ENCODE peak calls at places on chromosome X, in eight cellular contexts. I is endothelial cell; R is AG20443; Y is transverse colon; D is T-helper 1 cell; P is activated naive CD8-positive, alpha-beta T cell treated with anti-CD3 and anti-CD28 coated beads for 36 hours; C is pancreas; M is fibroblast of mammary gland. X is an unnamed sample.

GRCh38 chrX:30892591-30892990 is 3.5 kb upstream of the TAB3 start:
- DNase-seq in M (no peak), Y (no peak), D (no peak), P (no peak), C (no peak), R (no peak), I (no peak), X (no peak)

GRCh38 chrX:109629310-109629709 is 4.3 kb upstream of the KCNE5 start:
- DNase-seq in C (no peak), R (no peak), P (no peak), I (no peak), M (peak; percentile 3), D (no peak), Y (no peak), X (no peak)

GRCh38 chrX:8049827-8050226 is 121.2 kb downstream of the VCX2 start:
- DNase-seq in I (no peak), R (no peak), Y (no peak), C (no peak), D (no peak), P (no peak), M (no peak), X (no peak)

GRCh38 chrX:150148749-150149672 is 210.7 kb upstream of the EOLA2 start:
- DNase-seq in I (no peak), D (no peak), C (no peak), R (no peak), M (no peak), Y (no peak), P (no peak), X (no peak)

GRCh38 chrX:140817943-140818342 is 108.4 kb downstream of the LINC00632 start:
- DNase-seq in C (no peak), D (no peak), R (peak; percentile 14), P (no peak), I (peak; percentile 9), Y (no peak), M (peak; percentile 41), X (peak; percentile 19)

GRCh38 chrX:68652327-68652930 is 5.0 kb downstream of the STARD8 start:
- DNase-seq in I (no peak), M (peak; percentile 57), Y (no peak), R (no peak), D (no peak), P (no peak), C (no peak), X (no peak)

GRCh38 chrX:112818114-112819012 is 22.3 kb downstream of the AMOT start:
- DNase-seq in I (no peak), P (no peak), Y (no peak), R (no peak), M (no peak), D (no peak), C (no peak), X (no peak)

GRCh38 chrX:125203379-125203736 is 116.3 kb upstream of the TEX13C start:
- DNase-seq in P (no peak), M (no peak), D (no peak), Y (no peak), C (no peak), I (peak; percentile 19), R (peak; percentile 5), X (no peak)

GRCh38 chrX:96182366-96182765 is 502.3 kb upstream of the DIAPH2 start:
- DNase-seq in C (no peak), D (no peak), Y (peak; percentile 24), M (peak; percentile 24), P (no peak), R (peak; percentile 2), I (peak; percentile 7), X (no peak)

GRCh38 chrX:84747516-84747915 is 245.3 kb upstream of the HDX start:
- DNase-seq in I (no peak), M (no peak), D (no peak), Y (no peak), C (no peak), R (no peak), P (no peak), X (no peak)

X was measured in amniotic epithelial cell.